ENCODE peak calls at places on chromosomes 13 and 19, in ten cellular contexts. K is CD8-positive, alpha-beta T cell; M is ovary; X is astrocyte; O is Peyer's patch; I is OCI-LY7; D is tibial artery; G is CD4-positive, alpha-beta memory T cell; U is PC-9; R is aorta. Z is an unnamed sample.

GRCh38 chr13:40146063-40146462 is 490.6 kb downstream of the COG6 start:
- DNase-seq in K (no peak), M (no peak), X (no peak), O (no peak), I (peak; percentile 24), D (no peak), G (no peak), U (no peak), R (no peak), Z (no peak)

GRCh38 chr19:3324405-3324856 is 42.0 kb upstream of the NFIC start:
- DNase-seq in K (peak; percentile 68), M (peak; percentile 66), X (no peak), O (peak; percentile 79), I (peak; percentile 48), D (no peak), G (peak; percentile 60), U (peak; percentile 46), R (peak; percentile 61), Z (peak; percentile 79)

GRCh38 chr13:57982782-57983181 is 351.2 kb downstream of the PCDH17 start:
- DNase-seq in K (no peak), M (no peak), X (no peak), O (no peak), I (no peak), D (no peak), G (no peak), U (no peak), R (no peak), Z (no peak)

GRCh38 chr13:26872444-26873173 is 112.0 kb upstream of the GPR12 start:
- DNase-seq in K (peak; percentile 39), M (no peak), X (no peak), O (no peak), I (peak; percentile 62), D (no peak), G (peak; percentile 24), U (peak; percentile 15), R (peak; percentile 53), Z (peak; percentile 53)

GRCh38 chr19:27657271-27658051 is 1555.5 kb downstream of the UQCRFS1 start:
- DNase-seq in K (no peak), M (no peak), X (no peak), O (no peak), I (no peak), D (peak; percentile 25), G (no peak), U (no peak), R (no peak), Z (no peak)

GRCh38 chr19:16060294-16060693 is 16.0 kb upstream of the TPM4 start:
- DNase-seq in K (no peak), M (no peak), X (no peak), O (no peak), I (no peak), D (no peak), G (no peak), U (no peak), R (no peak), Z (no peak)

GRCh38 chr13:28494861-28495585 is at the start of gene FLT1:
- DNase-seq in K (peak; percentile 37), M (peak; percentile 26), X (no peak), O (no peak), I (no peak), D (no peak), G (no peak), U (no peak), R (peak; percentile 56), Z (peak; percentile 67)

GRCh38 chr19:41808663-41809566 is 12.5 kb downstream of the CEACAM3 start:
- DNase-seq in K (no peak), M (no peak), X (no peak), O (no peak), I (no peak), D (no peak), G (no peak), U (no peak), R (peak; percentile 72), Z (peak; percentile 72)

GRCh38 chr13:50365683-50366391 is 350.6 kb downstream of the KCNRG start:
- DNase-seq in K (peak; percentile 26), M (no peak), X (no peak), O (no peak), I (peak; percentile 56), D (no peak), G (peak; percentile 50), U (peak; percentile 73), R (no peak), Z (peak; percentile 46)

GRCh38 chr19:38805180-38805579 is 7.6 kb downstream of the LGALS4 start:
- DNase-seq in K (no peak), M (no peak), X (no peak), O (no peak), I (no peak), D (no peak), G (no peak), U (no peak), R (no peak), Z (no peak)

GRCh38 chr13:30477346-30478235 is 11.9 kb upstream of the HMGB1 start:
- DNase-seq in K (no peak), M (no peak), X (no peak), O (no peak), I (peak; percentile 62), D (no peak), G (no peak), U (no peak), R (no peak), Z (no peak)

GRCh38 chr13:98525452-98525851 is 51.5 kb downstream of the STK24 start:
- DNase-seq in K (no peak), M (no peak), X (no peak), O (no peak), I (no peak), D (no peak), G (no peak), U (no peak), R (no peak), Z (no peak)

GRCh38 chr13:98525852-98526512 is 50.9 kb downstream of the STK24 start:
- DNase-seq in K (no peak), M (no peak), X (no peak), O (no peak), I (no peak), D (no peak), G (no peak), U (no peak), R (no peak), Z (no peak)

GRCh38 chr13:98524391-98524790 is 52.5 kb downstream of the STK24 start:
- DNase-seq in K (no peak), M (no peak), X (no peak), O (no peak), I (no peak), D (no peak), G (peak; percentile 34), U (no peak), R (no peak), Z (no peak)

GRCh38 chr13:98523455-98524102 is 53.3 kb downstream of the STK24 start:
- DNase-seq in K (no peak), M (no peak), X (no peak), O (no peak), I (peak; percentile 28), D (no peak), G (no peak), U (no peak), R (no peak), Z (no peak)

DNA sequence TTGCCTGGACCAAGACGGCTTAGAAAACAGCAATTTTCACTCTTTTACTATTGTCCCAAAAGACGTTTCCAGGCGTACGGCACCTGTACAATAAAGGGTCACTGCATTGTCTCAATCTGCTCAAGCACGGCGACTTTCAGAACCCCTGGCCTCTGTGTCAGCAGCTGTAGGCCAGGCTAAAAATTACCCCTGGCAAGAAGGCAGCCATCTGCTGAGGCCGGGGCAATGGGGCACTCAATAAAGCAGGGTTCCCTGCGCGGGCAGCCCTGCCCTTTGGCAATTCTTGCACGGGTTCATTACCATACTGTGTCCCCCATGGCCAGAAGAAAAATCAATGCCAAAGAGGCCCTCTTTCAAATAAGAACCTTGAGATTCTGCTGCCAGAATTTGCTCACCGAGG is 52.1 kb downstream of the STK24 start:
- DNase-seq in K (no peak), M (no peak), X (no peak), O (no peak), I (peak; percentile 20), D (no peak), G (no peak), U (no peak), R (no peak), Z (no peak)
- H3K4me1 ChIP-seq in K (peaks cover 66% of the 10 kb centered on the region), M (peaks cover 43% of the 10 kb centered on the region), X (no peaks in the 10 kb centered on the region), O (peaks cover 64% of the 10 kb centered on the region), I (peaks cover 28% of the 10 kb centered on the region), D (peaks cover 19% of the 10 kb centered on the region), G (peaks cover 100% of the 10 kb centered on the region), U (peaks cover 9% of the 10 kb centered on the region), R (no peaks in the 10 kb centered on the region), Z (peaks cover 63% of the 10 kb centered on the region)

DNA sequence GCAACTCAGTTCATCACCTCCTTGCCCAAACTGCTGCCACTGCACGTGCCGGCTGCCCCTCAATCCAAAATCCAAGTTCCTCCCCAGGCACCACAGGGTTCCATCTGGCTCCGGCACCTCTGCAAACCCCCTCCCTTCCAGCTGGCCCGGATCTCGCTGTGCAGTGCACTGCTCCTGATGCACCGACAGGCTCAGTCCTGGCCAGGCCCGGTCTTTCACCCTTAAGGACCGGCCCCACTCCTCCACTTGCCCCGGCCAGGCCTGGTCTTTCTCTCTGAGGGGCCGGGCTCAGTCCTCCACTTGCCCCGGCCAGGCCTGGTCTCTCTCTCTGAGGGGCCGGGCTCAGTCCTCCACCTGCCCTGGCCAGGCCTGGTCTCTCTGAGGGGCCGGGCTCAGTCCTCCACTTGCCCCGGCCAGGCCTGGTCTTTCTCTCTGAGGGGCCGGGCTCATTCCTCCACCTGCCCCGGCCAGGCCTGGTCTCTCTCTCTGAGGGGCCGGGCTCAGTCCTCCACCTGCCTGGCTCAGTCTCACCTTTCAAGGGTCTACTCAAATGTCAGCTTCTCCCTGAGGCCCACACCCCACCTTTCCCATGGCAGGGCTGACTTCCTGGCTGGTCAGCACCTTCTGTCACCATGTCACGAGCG is 6.9 kb downstream of the ZNF787 start:
- DNase-seq in K (no peak), M (no peak), X (no peak), O (no peak), I (no peak), D (no peak), G (no peak), U (no peak), R (no peak), Z (peak; percentile 45)
- H3K4me1 ChIP-seq in K (peaks cover 19% of the 10 kb centered on the region), M (peaks cover 35% of the 10 kb centered on the region), X (peaks cover 9% of the 10 kb centered on the region), O (peaks cover 88% of the 10 kb centered on the region), I (peaks cover 44% of the 10 kb centered on the region), D (peaks cover 36% of the 10 kb centered on the region), G (peaks cover 12% of the 10 kb centered on the region), U (peaks cover 28% of the 10 kb centered on the region), R (no peaks in the 10 kb centered on the region), Z (peaks cover 85% of the 10 kb centered on the region)

DNA sequence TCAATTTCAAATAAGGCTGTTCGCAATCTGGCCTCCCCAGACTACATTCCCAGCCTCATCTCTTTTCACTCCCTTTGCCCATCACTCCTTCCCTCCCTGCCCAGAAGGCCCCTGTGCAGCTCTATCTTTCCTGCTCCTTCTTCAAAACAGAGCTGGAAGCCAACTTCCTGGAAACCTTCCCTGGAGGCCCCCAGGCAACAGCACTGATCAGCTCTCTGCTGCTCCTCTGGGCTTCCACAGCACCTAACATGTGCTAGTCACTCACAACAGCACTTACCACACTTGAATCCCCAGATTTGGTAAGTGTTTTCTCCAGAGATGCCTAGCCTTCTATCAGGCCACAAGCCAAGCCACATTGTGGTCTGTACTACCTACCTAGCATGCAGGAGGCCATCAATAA is 9.5 kb downstream of the SMAD9 start:
- DNase-seq in K (no peak), M (no peak), X (no peak), O (no peak), I (no peak), D (no peak), G (no peak), U (no peak), R (no peak), Z (no peak)
- H3K4me1 ChIP-seq in K (no peaks in the 10 kb centered on the region), M (no peaks in the 10 kb centered on the region), X (no peaks in the 10 kb centered on the region), O (no peaks in the 10 kb centered on the region), I (peaks cover 82% of the 10 kb centered on the region), D (peaks cover 3% of the 10 kb centered on the region), G (no peaks in the 10 kb centered on the region), U (peaks cover 7% of the 10 kb centered on the region), R (no peaks in the 10 kb centered on the region), Z (no peaks in the 10 kb centered on the region)

GRCh38 chr19:35211545-35212230 is 16.9 kb downstream of the FAM187B start:
- DNase-seq in K (peak; percentile 93), M (peak; percentile 24), X (no peak), O (no peak), I (peak; percentile 71), D (peak; percentile 77), G (peak; percentile 91), U (no peak), R (peak; percentile 86), Z (peak; percentile 70)
- H3K4me1 ChIP-seq in K (peaks cover 73% of the 10 kb centered on the region), M (peaks cover 8% of the 10 kb centered on the region), X (peaks cover 4% of the 10 kb centered on the region), O (peaks cover 23% of the 10 kb centered on the region), I (peaks cover 88% of the 10 kb centered on the region), D (peaks cover 4% of the 10 kb centered on the region), G (peaks cover 96% of the 10 kb centered on the region), U (peaks cover 44% of the 10 kb centered on the region), R (no peaks in the 10 kb centered on the region), Z (peaks cover 48% of the 10 kb centered on the region)